ENCODE peak calls at places on chromosomes 6 and 20, in five cellular contexts. M is epithelial cell of esophagus, S is PC-3, O is GM10248, Z is adrenal gland. E is an unnamed sample.

GRCh38 chr20:25533920-25534700 is 51.2 kb downstream of the NINL start:
- DNase-seq in S (no peak), O (no peak), M (no peak), Z (no peak), E (no peak)

GRCh38 chr6:11918739-11919605 is 93.1 kb upstream of the HIVEP1 start:
- DNase-seq in M (no peak), S (no peak), Z (no peak), O (no peak), E (no peak)

GRCh38 chr20:44646023-44646640 is 5.4 kb downstream of the ADA start:
- DNase-seq in S (no peak), Z (no peak), M (no peak), O (peak), E (no peak)

GRCh38 chr20:23151008-23151703 is 65.0 kb upstream of the CD93 start:
- DNase-seq in S (no peak), M (no peak), Z (no peak), O (no peak), E (no peak)

GRCh38 chr6:145721144-145721543 is 14.2 kb downstream of the EPM2A start:
- DNase-seq in S (no peak), Z (no peak), O (no peak), M (no peak), E (no peak)

GRCh38 chr6:11437824-11438459 is 99.6 kb upstream of the TMEM170B start:
- DNase-seq in O (no peak), Z (peak), M (no peak), S (peak), E (no peak)

GRCh38 chr6:146123611-146124010 is 94.7 kb downstream of the GRM1 start:
- DNase-seq in O (no peak), Z (no peak), M (no peak), S (no peak), E (no peak)

GRCh38 chr20:10658876-10659632 is 14.7 kb downstream of the JAG1 start:
- DNase-seq in Z (no peak), S (no peak), M (no peak), O (no peak), E (no peak)

GRCh38 chr6:144320746-144321145 is 35.6 kb downstream of the UTRN start:
- DNase-seq in Z (no peak), S (no peak), M (no peak), O (no peak), E (no peak)

GRCh38 chr6:155291291-155291690 is 23.0 kb downstream of the TFB1M start:
- DNase-seq in Z (no peak), S (no peak), O (no peak), M (no peak), E (no peak)

GRCh38 chr6:132369526-132369925 is 31.7 kb downstream of the MOXD1 start:
- DNase-seq in Z (peak), M (peak), O (no peak), S (peak), E (no peak)

GRCh38 chr20:18857640-18858039 is 44.1 kb downstream of the SCP2D1 start:
- DNase-seq in M (peak), Z (no peak), O (no peak), S (peak), E (no peak)

GRCh38 chr6:101705866-101706265 is 312.4 kb downstream of the GRIK2 start:
- DNase-seq in Z (no peak), O (no peak), M (peak), S (no peak), E (no peak)

GRCh38 chr20:37935435-37935834 is 32.5 kb downstream of the VSTM2L start:
- DNase-seq in M (no peak), O (no peak), Z (no peak), S (no peak), E (no peak)

GRCh38 chr20:49046087-49046900 is at the start of gene CSE1L:
- DNase-seq in Z (peak), S (peak), O (peak), M (peak), E (peak)
- TF ChIP-seq CTCF in Z (peak), S (no peak), O (no peak), M (peak), E (no peak)

GRCh38 chr6:39496951-39497350 is 174.4 kb upstream of the KCNK16 start:
- DNase-seq in M (no peak), Z (peak), O (no peak), S (no peak), E (no peak)
- TF ChIP-seq CTCF in M (no peak), Z (no peak), O (no peak), S (no peak), E (no peak)

DNA sequence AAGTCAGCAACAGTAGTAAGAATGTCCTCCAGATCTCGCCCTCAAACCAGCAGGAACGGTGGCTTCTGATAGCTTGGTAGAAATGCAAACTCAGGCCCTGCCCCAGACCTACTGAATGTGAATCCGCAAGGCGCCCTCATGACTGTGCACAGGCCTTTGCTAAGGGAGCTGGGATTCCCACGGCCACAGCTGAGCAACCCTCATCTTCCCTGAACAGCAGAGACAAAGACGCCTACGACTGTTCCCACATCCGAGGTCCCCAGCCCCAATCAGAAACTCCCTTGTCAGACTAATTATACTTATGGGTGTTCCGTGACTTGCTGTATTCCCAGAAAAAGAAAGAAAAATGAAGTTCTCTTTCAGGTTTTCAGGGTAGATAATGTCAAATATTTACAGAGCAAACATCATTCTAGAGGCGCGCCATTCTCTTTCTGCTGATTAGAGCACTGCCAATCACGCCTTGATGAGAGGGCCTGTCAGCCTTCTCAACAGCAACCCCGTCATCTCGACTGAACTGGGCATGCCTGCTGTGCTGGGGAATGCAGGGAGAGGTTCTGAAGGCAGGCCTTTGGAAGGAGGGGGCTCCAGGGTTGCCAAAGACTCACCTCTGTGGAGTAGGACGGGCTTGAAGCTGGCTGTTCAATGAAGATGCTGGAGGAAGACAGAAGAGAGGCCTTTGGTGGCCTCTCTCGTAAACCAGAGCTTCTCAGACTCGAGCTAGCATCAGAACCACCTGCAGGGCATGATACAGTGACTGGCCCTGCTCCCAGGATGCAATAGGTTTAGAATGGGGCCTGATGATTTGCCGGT is 79.9 kb downstream of the ZNF217 start:
- DNase-seq in M (no peak), O (no peak), S (no peak), Z (no peak), E (no peak)
- TF ChIP-seq CTCF in M (no peak), O (no peak), S (no peak), Z (no peak), E (no peak)

GRCh38 chr20:21052241-21052640 is 53.9 kb downstream of the LINC00237 start:
- DNase-seq in M (no peak), O (no peak), Z (no peak), S (no peak), E (no peak)

GRCh38 chr20:21052686-21053001 is 53.5 kb downstream of the LINC00237 start:
- DNase-seq in Z (no peak), O (no peak), S (no peak), M (no peak), E (no peak)

GRCh38 chr20:21050710-21051109 is 55.4 kb downstream of the LINC00237 start:
- DNase-seq in M (no peak), O (no peak), Z (no peak), S (no peak), E (no peak)

GRCh38 chr20:21048841-21049273 is 57.3 kb downstream of the LINC00237 start:
- DNase-seq in O (peak), M (peak), S (peak), Z (peak), E (no peak)

DNA sequence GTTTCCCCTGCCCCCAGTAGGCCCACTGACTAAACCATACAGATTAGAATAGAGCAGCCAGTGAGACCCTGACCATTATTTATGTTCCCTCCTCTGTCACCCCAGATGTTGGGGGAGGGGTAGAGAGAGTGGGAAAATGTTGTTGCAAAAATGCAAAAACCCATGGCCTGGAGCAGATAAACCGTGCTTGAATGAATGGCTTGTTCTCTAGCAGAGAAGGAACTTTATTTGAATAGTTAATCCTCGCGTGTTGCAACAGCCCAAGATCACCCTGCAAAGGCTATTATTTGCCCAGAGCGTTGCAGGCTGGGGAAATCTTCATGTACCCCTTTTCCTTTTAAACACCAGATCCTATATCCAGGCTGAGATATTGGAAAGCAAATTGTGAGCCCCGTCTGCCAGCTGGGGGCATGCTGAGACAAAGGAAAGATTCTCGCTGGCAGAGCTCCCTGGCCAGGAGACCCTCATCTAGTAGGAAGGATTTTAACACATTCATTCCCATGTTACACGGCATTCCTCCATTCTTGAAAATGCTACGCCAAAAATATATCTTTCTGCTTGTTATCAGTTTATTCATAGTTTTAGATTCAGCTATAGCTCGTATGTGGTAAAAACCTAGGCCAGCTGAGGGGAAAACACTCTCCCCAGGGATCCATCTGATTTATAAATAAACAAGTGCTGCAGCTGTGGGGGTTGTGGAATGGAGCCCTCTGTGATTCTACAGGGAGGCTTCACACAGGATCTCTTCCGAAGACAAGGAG is 53.0 kb downstream of the LINC00237 start:
- DNase-seq in M (peak), S (no peak), Z (no peak), O (no peak), E (no peak)
- TF ChIP-seq CTCF in M (no peak), S (peak), Z (no peak), O (no peak), E (peak)

GRCh38 chr6:84762941-84763396 is 1.4 kb downstream of the TBX18 start:
- DNase-seq in S (no peak), Z (no peak), M (no peak), O (no peak), E (no peak)

GRCh38 chr6:84766118-84766683 is 1.8 kb upstream of the TBX18 start:
- DNase-seq in Z (no peak), O (no peak), S (no peak), M (no peak), E (no peak)

GRCh38 chr6:84763397-84764331 is 734 bp downstream of the TBX18 start:
- DNase-seq in Z (peak), O (no peak), M (peak), S (no peak), E (no peak)

GRCh38 chr6:84764332-84765049 is at the start of gene TBX18:
- DNase-seq in S (no peak), O (no peak), Z (peak), M (peak), E (peak)

GRCh38 chr6:84762220-84762940 is 2.0 kb downstream of the TBX18 start:
- DNase-seq in S (no peak), Z (peak), O (no peak), M (no peak), E (no peak)
- TF ChIP-seq CTCF in S (no peak), Z (no peak), O (no peak), M (no peak), E (no peak)

GRCh38 chr6:89638320-89639195 is at the start of gene LYRM2:
- DNase-seq in S (peak), O (peak), Z (peak), M (peak), E (peak)
- TF ChIP-seq CTCF in S (no peak), O (no peak), Z (peak), M (peak), E (no peak)

DNA sequence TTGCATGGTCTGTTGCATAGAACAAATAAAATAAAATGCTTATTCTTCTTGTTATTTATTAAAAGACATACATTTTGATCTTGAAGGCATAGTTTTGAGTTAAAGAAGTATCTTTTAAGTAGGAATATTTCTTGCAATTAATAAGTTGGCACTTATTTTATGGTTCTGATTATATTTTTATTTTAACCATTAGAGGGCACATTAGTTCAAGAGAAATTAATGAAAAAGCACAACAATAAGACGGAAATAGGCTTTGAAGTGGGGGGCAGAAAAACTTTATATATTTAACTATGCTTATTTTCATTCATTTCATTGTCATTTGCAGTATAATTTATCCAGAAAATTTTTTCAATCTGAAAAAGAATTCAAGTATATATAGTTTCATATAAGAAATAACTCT is 44.2 kb upstream of the MAP3K7 start:
- DNase-seq in M (no peak), Z (no peak), S (peak), O (no peak), E (no peak)
- TF ChIP-seq CTCF in M (no peak), Z (no peak), S (no peak), O (no peak), E (no peak)

DNA sequence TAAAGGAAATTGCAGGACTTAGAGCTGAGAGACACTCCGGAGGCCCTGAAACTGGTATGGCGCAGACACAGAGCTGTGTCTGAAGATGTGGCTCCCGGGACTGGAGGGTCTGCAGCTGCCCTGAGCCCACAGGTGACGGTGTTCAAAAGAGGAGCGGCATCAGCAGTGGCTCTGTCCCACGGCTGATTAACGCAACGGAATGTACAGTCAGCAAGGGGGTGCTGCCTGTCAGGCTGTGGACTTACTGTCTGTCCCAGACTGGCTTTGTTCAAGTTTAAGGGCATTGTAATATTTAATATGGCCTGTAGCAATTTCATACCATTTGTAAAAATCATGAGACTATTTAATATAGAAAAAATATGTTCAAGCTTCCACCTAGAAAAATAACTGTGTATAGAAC is 228.0 kb upstream of the TAB2 start:
- DNase-seq in M (no peak), S (no peak), Z (no peak), O (no peak), E (no peak)
- TF ChIP-seq CTCF in M (no peak), S (peak), Z (no peak), O (no peak), E (no peak)